ENCODE peak calls at places on chromosome 22, in seven cellular contexts. Y is tibial artery, N is fibroblast of mammary gland, T is tibial nerve, Q is HepG2, E is PC-3, X is left lung. S is an unnamed sample.

GRCh38 chr22:36104988-36105387 is 55.6 kb downstream of the APOL3 start:
- DNase-seq in X (no peak), Y (no peak), T (no peak), E (peak), N (peak), Q (no peak), S (no peak)

GRCh38 chr22:38298312-38299000 is 18.8 kb downstream of the CSNK1E start:
- DNase-seq in E (peak), X (no peak), T (no peak), N (peak), Q (no peak), Y (no peak), S (peak)

GRCh38 chr22:49230194-49230577 is 597.5 kb downstream of the BRD1 start:
- DNase-seq in Q (no peak), E (no peak), T (no peak), Y (no peak), X (no peak), N (no peak), S (peak)

GRCh38 chr22:48954781-48955311 is 872.8 kb downstream of the BRD1 start:
- DNase-seq in T (no peak), Y (no peak), X (peak), Q (no peak), N (no peak), E (no peak), S (peak)

GRCh38 chr22:26579331-26579886 is 10.5 kb downstream of the TPST2 start:
- DNase-seq in Q (no peak), T (no peak), E (no peak), Y (no peak), N (no peak), X (peak), S (no peak)

GRCh38 chr22:32564170-32565001 is 89.8 kb downstream of the FBXO7 start:
- DNase-seq in E (no peak), Q (no peak), X (no peak), T (no peak), Y (no peak), N (peak), S (no peak)

GRCh38 chr22:48743601-48744282 is 1083.9 kb downstream of the BRD1 start:
- DNase-seq in E (no peak), Q (no peak), T (no peak), X (peak), N (no peak), Y (peak), S (no peak)

GRCh38 chr22:40436460-40437431 is 66.4 kb downstream of the SGSM3 start:
- DNase-seq in X (peak), N (peak), E (peak), Q (peak), Y (no peak), T (peak), S (no peak)

GRCh38 chr22:20015971-20016733 is 471 bp downstream of the ARVCF start:
- DNase-seq in N (no peak), Q (peak), X (peak), T (no peak), E (peak), Y (no peak), S (no peak)

GRCh38 chr22:38208549-38209097 is 6.8 kb downstream of the MAFF start:
- DNase-seq in T (no peak), N (no peak), Y (no peak), E (no peak), Q (no peak), X (no peak), S (no peak)

GRCh38 chr22:21698430-21699329 is 32.9 kb downstream of the PPIL2 start:
- DNase-seq in E (no peak), Q (no peak), T (peak), Y (peak), X (peak), N (peak), S (no peak)

GRCh38 chr22:36467042-36467810 is 14.2 kb downstream of the TXN2 start:
- DNase-seq in E (peak), T (no peak), Y (no peak), N (peak), Q (no peak), X (no peak), S (no peak)

GRCh38 chr22:38187413-38188212 is 6.0 kb upstream of the PLA2G6 start:
- DNase-seq in Y (no peak), X (no peak), Q (peak), T (no peak), E (peak), N (peak), S (no peak)

GRCh38 chr22:28440517-28441366 is 238.9 kb downstream of the TTC28 start:
- DNase-seq in X (no peak), Y (no peak), T (no peak), E (no peak), Q (no peak), N (peak), S (no peak)
- TF ChIP-seq CTCF in X (no peak), Y (peak), T (no peak), E (no peak), Q (no peak), N (peak), S (no peak)

DNA sequence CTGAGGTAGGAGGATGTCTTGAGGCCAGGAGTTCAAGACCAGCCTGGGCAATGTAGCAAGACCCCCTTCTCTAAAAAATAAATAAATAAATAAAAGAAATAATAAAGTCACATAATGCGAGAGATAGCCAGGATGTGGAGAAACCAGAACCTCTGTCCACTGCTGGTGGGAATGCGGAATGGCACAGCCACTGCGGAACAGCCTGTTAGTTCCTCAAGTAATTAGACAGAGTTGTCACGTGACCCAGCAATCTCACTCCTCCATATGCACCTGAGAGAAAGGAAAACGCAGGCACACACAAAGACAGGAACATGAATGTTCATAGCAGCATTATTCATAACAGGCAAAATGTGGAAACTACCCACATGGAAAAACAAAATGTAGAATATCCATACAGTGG is 27.5 kb downstream of the LIF start:
- DNase-seq in E (no peak), Q (no peak), X (no peak), T (no peak), N (no peak), Y (no peak), S (no peak)
- TF ChIP-seq CTCF in E (no peak), Q (no peak), X (no peak), T (no peak), N (no peak), Y (no peak), S (peak)

GRCh38 chr22:22945195-22945594 is 57.6 kb downstream of the IGLL5 start:
- DNase-seq in N (no peak), Q (no peak), Y (no peak), X (peak), E (no peak), T (no peak), S (no peak)

GRCh38 chr22:22944268-22944985 is 56.8 kb downstream of the IGLL5 start:
- DNase-seq in N (no peak), T (no peak), X (peak), E (no peak), Q (no peak), Y (no peak), S (peak)

GRCh38 chr22:22941831-22942510 is 54.4 kb downstream of the IGLL5 start:
- DNase-seq in E (no peak), N (no peak), Q (no peak), T (no peak), X (peak), Y (peak), S (peak)

GRCh38 chr22:22942511-22943329 is 55.1 kb downstream of the IGLL5 start:
- DNase-seq in E (peak), Y (peak), Q (peak), X (peak), T (peak), N (peak), S (peak)

GRCh38 chr22:22943521-22944267 is 56.1 kb downstream of the IGLL5 start:
- DNase-seq in Y (no peak), X (peak), N (no peak), E (no peak), Q (no peak), T (no peak), S (peak)
- TF ChIP-seq CTCF in Y (no peak), X (no peak), N (no peak), E (no peak), Q (no peak), T (no peak), S (no peak)

GRCh38 chr22:47202819-47203553 is 440.5 kb downstream of the TBC1D22A start:
- DNase-seq in Y (no peak), E (no peak), Q (no peak), X (no peak), N (no peak), T (no peak), S (no peak)
- TF ChIP-seq CTCF in Y (no peak), E (no peak), Q (no peak), X (no peak), N (no peak), T (no peak), S (no peak)

GRCh38 chr22:45867118-45867905 is 109.7 kb downstream of the WNT7B start:
- DNase-seq in Y (no peak), T (no peak), X (peak), Q (no peak), N (peak), E (no peak), S (no peak)
- TF ChIP-seq CTCF in Y (no peak), T (no peak), X (no peak), Q (peak), N (no peak), E (no peak), S (no peak)

S was measured in mesothelial cell of epicardium.